ENCODE peak calls at places on chromosomes 6 and 20, in seven cellular contexts. One of them, this sample, is unnamed.

GRCh38 chr6:157964139-157964538 is 17.5 kb upstream of the SYNJ2 start:
- DNase-seq in thoracic aorta: no peak
- DNase-seq in mesendoderm: no peak
- DNase-seq in neuronal stem cell: no peak
- DNase-seq in ovary: no peak
- DNase-seq in tibial nerve: no peak
- DNase-seq in SJSA1: no peak
- DNase-seq in this sample: no peak

GRCh38 chr6:160260283-160261119 is 1.9 kb upstream of the SLC22A2 start:
- DNase-seq in mesendoderm: no peak
- DNase-seq in neuronal stem cell: no peak
- DNase-seq in SJSA1: no peak
- DNase-seq in tibial nerve: no peak
- DNase-seq in ovary: no peak
- DNase-seq in thoracic aorta: no peak
- DNase-seq in this sample: no peak

GRCh38 chr6:112416885-112417284 is 69.8 kb downstream of the RFPL4B start:
- DNase-seq in ovary: peak; percentile 63
- DNase-seq in SJSA1: no peak
- DNase-seq in thoracic aorta: no peak
- DNase-seq in tibial nerve: peak; percentile 64
- DNase-seq in neuronal stem cell: no peak
- DNase-seq in mesendoderm: no peak
- DNase-seq in this sample: no peak

GRCh38 chr6:6495851-6496250 is 92.7 kb upstream of the LY86 start:
- DNase-seq in ovary: no peak
- DNase-seq in neuronal stem cell: no peak
- DNase-seq in SJSA1: no peak
- DNase-seq in thoracic aorta: no peak
- DNase-seq in tibial nerve: no peak
- DNase-seq in mesendoderm: no peak
- DNase-seq in this sample: no peak

GRCh38 chr6:155959898-155960297 is 504.3 kb upstream of the NOX3 start:
- DNase-seq in thoracic aorta: no peak
- DNase-seq in SJSA1: no peak
- DNase-seq in mesendoderm: no peak
- DNase-seq in tibial nerve: no peak
- DNase-seq in neuronal stem cell: no peak
- DNase-seq in ovary: no peak
- DNase-seq in this sample: no peak

GRCh38 chr6:17932362-17932852 is 55.0 kb downstream of the KIF13A start:
- DNase-seq in neuronal stem cell: no peak
- DNase-seq in thoracic aorta: peak; percentile 20
- DNase-seq in SJSA1: peak; percentile 39
- DNase-seq in mesendoderm: no peak
- DNase-seq in ovary: no peak
- DNase-seq in tibial nerve: no peak
- DNase-seq in this sample: peak; percentile 84

GRCh38 chr6:12010635-12011275 is 1.4 kb upstream of the HIVEP1 start:
- DNase-seq in SJSA1: no peak
- DNase-seq in neuronal stem cell: peak; percentile 73
- DNase-seq in ovary: peak; percentile 78
- DNase-seq in mesendoderm: peak; percentile 91
- DNase-seq in thoracic aorta: peak; percentile 33
- DNase-seq in tibial nerve: peak; percentile 63
- DNase-seq in this sample: peak; percentile 90

GRCh38 chr6:44658571-44658970 is 271.1 kb downstream of the CDC5L start:
- DNase-seq in tibial nerve: no peak
- DNase-seq in ovary: no peak
- DNase-seq in SJSA1: no peak
- DNase-seq in mesendoderm: no peak
- DNase-seq in neuronal stem cell: no peak
- DNase-seq in thoracic aorta: no peak
- DNase-seq in this sample: no peak

GRCh38 chr6:136184738-136185137 is 65.4 kb downstream of the MTFR2 start:
- DNase-seq in neuronal stem cell: no peak
- DNase-seq in SJSA1: no peak
- DNase-seq in mesendoderm: no peak
- DNase-seq in ovary: no peak
- DNase-seq in thoracic aorta: no peak
- DNase-seq in tibial nerve: no peak
- DNase-seq in this sample: no peak

GRCh38 chr20:47506335-47506734 is 4.6 kb downstream of the NCOA3 start:
- DNase-seq in thoracic aorta: no peak
- DNase-seq in mesendoderm: no peak
- DNase-seq in ovary: no peak
- DNase-seq in SJSA1: no peak
- DNase-seq in neuronal stem cell: no peak
- DNase-seq in tibial nerve: no peak
- DNase-seq in this sample: no peak
- H3K27ac ChIP-seq in thoracic aorta: no peak overlapping the region
- H3K27ac ChIP-seq in mesendoderm: no peak overlapping the region
- H3K27ac ChIP-seq in ovary: no peak overlapping the region
- H3K27ac ChIP-seq in SJSA1: no peak overlapping the region
- H3K27ac ChIP-seq in neuronal stem cell: peak overlapping the region; percentile 17
- H3K27ac ChIP-seq in tibial nerve: no peak overlapping the region
- H3K27ac ChIP-seq in this sample: no peak overlapping the region

GRCh38 chr20:51715028-51715872 is 52.9 kb downstream of the ATP9A start:
- DNase-seq in neuronal stem cell: no peak
- DNase-seq in tibial nerve: no peak
- DNase-seq in mesendoderm: no peak
- DNase-seq in thoracic aorta: no peak
- DNase-seq in ovary: no peak
- DNase-seq in SJSA1: no peak
- DNase-seq in this sample: no peak

GRCh38 chr20:51712501-51713212 is 55.5 kb downstream of the ATP9A start:
- DNase-seq in SJSA1: peak; percentile 25
- DNase-seq in thoracic aorta: no peak
- DNase-seq in neuronal stem cell: no peak
- DNase-seq in tibial nerve: no peak
- DNase-seq in ovary: no peak
- DNase-seq in mesendoderm: peak; percentile 61
- DNase-seq in this sample: no peak

GRCh38 chr20:51713213-51713598 is 55.0 kb downstream of the ATP9A start:
- DNase-seq in tibial nerve: no peak
- DNase-seq in SJSA1: no peak
- DNase-seq in mesendoderm: no peak
- DNase-seq in neuronal stem cell: no peak
- DNase-seq in thoracic aorta: no peak
- DNase-seq in ovary: no peak
- DNase-seq in this sample: no peak

GRCh38 chr20:51711426-51711825 is 56.8 kb downstream of the ATP9A start:
- DNase-seq in tibial nerve: no peak
- DNase-seq in thoracic aorta: no peak
- DNase-seq in mesendoderm: peak; percentile 42
- DNase-seq in neuronal stem cell: no peak
- DNase-seq in SJSA1: no peak
- DNase-seq in ovary: no peak
- DNase-seq in this sample: no peak

GRCh38 chr20:51710503-51710902 is 57.7 kb downstream of the ATP9A start:
- DNase-seq in thoracic aorta: no peak
- DNase-seq in neuronal stem cell: no peak
- DNase-seq in ovary: no peak
- DNase-seq in mesendoderm: no peak
- DNase-seq in SJSA1: no peak
- DNase-seq in tibial nerve: no peak
- DNase-seq in this sample: no peak
- H3K4me3 ChIP-seq in thoracic aorta: no peak overlapping the region
- H3K4me3 ChIP-seq in neuronal stem cell: no peak overlapping the region
- H3K4me3 ChIP-seq in ovary: no peak overlapping the region
- H3K4me3 ChIP-seq in mesendoderm: no peak overlapping the region
- H3K4me3 ChIP-seq in SJSA1: no peak overlapping the region
- H3K4me3 ChIP-seq in tibial nerve: no peak overlapping the region
- H3K4me3 ChIP-seq in this sample: no peak overlapping the region

GRCh38 chr6:107657373-107657754 is 166.7 kb downstream of the SCML4 start:
- DNase-seq in mesendoderm: no peak
- DNase-seq in tibial nerve: no peak
- DNase-seq in neuronal stem cell: no peak
- DNase-seq in ovary: no peak
- DNase-seq in thoracic aorta: no peak
- DNase-seq in SJSA1: no peak
- DNase-seq in this sample: no peak

GRCh38 chr6:107657755-107658461 is 166.2 kb downstream of the SCML4 start:
- DNase-seq in SJSA1: peak; percentile 85
- DNase-seq in neuronal stem cell: no peak
- DNase-seq in ovary: no peak
- DNase-seq in tibial nerve: peak; percentile 23
- DNase-seq in thoracic aorta: no peak
- DNase-seq in mesendoderm: no peak
- DNase-seq in this sample: no peak

GRCh38 chr6:107656883-107657282 is 167.0 kb downstream of the SOBP start:
- DNase-seq in tibial nerve: no peak
- DNase-seq in mesendoderm: no peak
- DNase-seq in SJSA1: no peak
- DNase-seq in thoracic aorta: no peak
- DNase-seq in neuronal stem cell: no peak
- DNase-seq in ovary: no peak
- DNase-seq in this sample: no peak

GRCh38 chr6:107655245-107655644 is 165.3 kb downstream of the SOBP start:
- DNase-seq in ovary: no peak
- DNase-seq in SJSA1: no peak
- DNase-seq in mesendoderm: peak; percentile 82
- DNase-seq in tibial nerve: no peak
- DNase-seq in thoracic aorta: no peak
- DNase-seq in neuronal stem cell: peak; percentile 47
- DNase-seq in this sample: no peak

DNA sequence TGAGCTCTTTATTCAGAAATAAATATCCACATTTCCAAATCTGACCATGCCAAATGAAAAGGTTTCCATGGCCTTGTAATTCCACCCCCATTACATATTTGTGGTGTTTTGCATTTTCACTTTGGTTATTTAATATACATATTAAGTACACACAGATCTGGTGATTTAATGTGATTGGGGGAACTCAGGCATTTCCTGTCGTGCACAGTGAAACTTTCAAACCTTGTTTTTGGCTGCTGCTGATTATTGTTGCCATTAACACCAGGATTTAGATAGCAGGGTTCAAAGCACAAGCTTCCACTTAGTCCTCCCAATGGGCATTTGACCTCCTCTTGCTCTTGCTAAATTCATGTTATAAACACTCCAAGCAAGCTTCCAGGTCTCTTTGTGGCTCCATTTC is 166.5 kb downstream of the SOBP start:
- DNase-seq in SJSA1: no peak
- DNase-seq in tibial nerve: no peak
- DNase-seq in ovary: no peak
- DNase-seq in neuronal stem cell: no peak
- DNase-seq in thoracic aorta: no peak
- DNase-seq in mesendoderm: no peak
- DNase-seq in this sample: no peak
- H3K27ac ChIP-seq in SJSA1: no peak overlapping the region
- H3K27ac ChIP-seq in tibial nerve: no peak overlapping the region
- H3K27ac ChIP-seq in ovary: peak overlapping the region; percentile 39
- H3K27ac ChIP-seq in neuronal stem cell: no peak overlapping the region
- H3K27ac ChIP-seq in thoracic aorta: no peak overlapping the region
- H3K27ac ChIP-seq in mesendoderm: no peak overlapping the region
- H3K27ac ChIP-seq in this sample: no peak overlapping the region

GRCh38 chr20:38745757-38746156 is 2.5 kb upstream of the ACTR5 start:
- DNase-seq in ovary: no peak
- DNase-seq in mesendoderm: no peak
- DNase-seq in thoracic aorta: no peak
- DNase-seq in neuronal stem cell: no peak
- DNase-seq in SJSA1: no peak
- DNase-seq in tibial nerve: no peak
- DNase-seq in this sample: no peak

GRCh38 chr20:38747495-38748096 is 664 bp upstream of the ACTR5 start:
- DNase-seq in thoracic aorta: no peak
- DNase-seq in neuronal stem cell: peak; percentile 68
- DNase-seq in mesendoderm: no peak
- DNase-seq in ovary: peak; percentile 52
- DNase-seq in SJSA1: no peak
- DNase-seq in tibial nerve: no peak
- DNase-seq in this sample: no peak

GRCh38 chr20:38748863-38749153 is 548 bp downstream of the ACTR5 start:
- DNase-seq in ovary: no peak
- DNase-seq in SJSA1: no peak
- DNase-seq in neuronal stem cell: no peak
- DNase-seq in mesendoderm: peak; percentile 77
- DNase-seq in thoracic aorta: no peak
- DNase-seq in tibial nerve: no peak
- DNase-seq in this sample: no peak

GRCh38 chr20:38751360-38751976 is 3.2 kb downstream of the ACTR5 start:
- DNase-seq in mesendoderm: no peak
- DNase-seq in SJSA1: no peak
- DNase-seq in thoracic aorta: no peak
- DNase-seq in neuronal stem cell: no peak
- DNase-seq in ovary: no peak
- DNase-seq in tibial nerve: peak; percentile 31
- DNase-seq in this sample: no peak

DNA sequence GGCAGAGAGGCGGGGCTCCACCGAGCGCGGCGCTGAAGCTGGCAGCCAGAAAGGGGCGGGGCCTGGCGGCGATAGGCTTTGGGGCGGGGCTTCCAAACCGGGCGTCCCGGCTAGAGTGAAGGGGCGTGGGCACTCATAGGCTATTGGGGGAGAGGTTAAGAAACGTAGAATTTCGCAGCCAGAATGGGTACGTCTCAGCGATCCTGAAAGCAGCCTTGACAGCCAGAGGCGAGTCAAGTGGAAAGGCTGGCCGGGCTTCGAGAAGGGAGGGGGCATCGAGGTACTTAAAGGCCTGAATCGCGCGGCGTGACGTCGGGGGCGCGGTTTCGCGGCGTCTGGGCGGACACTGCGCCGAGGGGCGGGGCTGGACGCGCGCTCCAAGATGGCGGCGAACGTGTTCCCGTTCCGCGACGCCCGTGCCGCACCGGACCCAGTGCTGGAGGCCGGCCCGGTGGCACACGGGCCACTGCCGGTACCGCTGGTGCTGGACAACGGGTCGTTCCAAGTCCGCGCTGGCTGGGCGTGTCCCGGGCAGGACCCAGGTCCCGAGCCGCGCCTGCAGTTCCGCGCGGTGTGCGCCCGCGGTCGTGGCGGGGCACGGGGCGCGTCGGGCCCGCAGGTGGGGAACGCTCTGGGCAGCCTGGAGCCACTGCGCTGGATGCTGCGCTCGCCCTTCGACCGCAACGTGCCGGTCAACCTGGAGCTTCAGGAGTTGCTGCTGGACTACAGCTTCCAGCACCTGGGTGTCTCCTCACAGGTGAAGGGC is at the start of gene ACTR5:
- DNase-seq in tibial nerve: peak; percentile 88
- DNase-seq in mesendoderm: peak; percentile 92
- DNase-seq in thoracic aorta: peak; percentile 41
- DNase-seq in neuronal stem cell: peak; percentile 89
- DNase-seq in SJSA1: peak; percentile 96
- DNase-seq in ovary: peak; percentile 98
- DNase-seq in this sample: peak; percentile 93
- H3K4me3 ChIP-seq in tibial nerve: peak within 1 kb of the TSS; percentile 90
- H3K4me3 ChIP-seq in mesendoderm: peak within 1 kb of the TSS; percentile 90
- H3K4me3 ChIP-seq in thoracic aorta: peak within 1 kb of the TSS; percentile 81
- H3K4me3 ChIP-seq in neuronal stem cell: peak within 1 kb of the TSS; percentile 88
- H3K4me3 ChIP-seq in SJSA1: peak within 1 kb of the TSS; percentile 92
- H3K4me3 ChIP-seq in ovary: peak within 1 kb of the TSS; percentile 90
- H3K4me3 ChIP-seq in this sample: peak within 1 kb of the TSS; percentile 86

This sample was measured in coronary artery.